ENCODE peak calls at places on chromosome 16, in four cellular contexts. R, P, K and U are unnamed samples. For H3K27me3 and H3K36me3, the result is how much of the 10 kb centered on the place peaks cover.

GRCh38 chr16:72224260-72224768 is 52.4 kb upstream of the PMFBP1 start:
- DNase-seq in R (no peak), P (no peak), K (no peak), U (no peak)

GRCh38 chr16:19005561-19006445 is 22.1 kb downstream of the TMC7 start:
- DNase-seq in R (no peak), P (peak), K (peak), U (no peak)

GRCh38 chr16:59848314-59848713 is 1114.2 kb upstream of the GOT2 start:
- DNase-seq in R (no peak), P (no peak), K (no peak), U (no peak)

GRCh38 chr16:17222756-17223411 is 247.9 kb downstream of the XYLT1 start:
- DNase-seq in R (peak), P (no peak), K (no peak), U (no peak)

GRCh38 chr16:56370185-56370584 is 55.2 kb downstream of the AMFR start:
- DNase-seq in R (no peak), P (no peak), K (no peak), U (no peak)

GRCh38 chr16:81266680-81267095 is 28.2 kb downstream of the BCO1 start:
- DNase-seq in R (no peak), P (no peak), K (peak), U (no peak)

GRCh38 chr16:89326721-89327120 is 109.2 kb downstream of the ZNF778 start:
- DNase-seq in R (no peak), P (no peak), K (no peak), U (no peak)

GRCh38 chr16:14180431-14181059 is 109.4 kb downstream of the MRTFB start:
- DNase-seq in R (no peak), P (no peak), K (no peak), U (no peak)

DNA sequence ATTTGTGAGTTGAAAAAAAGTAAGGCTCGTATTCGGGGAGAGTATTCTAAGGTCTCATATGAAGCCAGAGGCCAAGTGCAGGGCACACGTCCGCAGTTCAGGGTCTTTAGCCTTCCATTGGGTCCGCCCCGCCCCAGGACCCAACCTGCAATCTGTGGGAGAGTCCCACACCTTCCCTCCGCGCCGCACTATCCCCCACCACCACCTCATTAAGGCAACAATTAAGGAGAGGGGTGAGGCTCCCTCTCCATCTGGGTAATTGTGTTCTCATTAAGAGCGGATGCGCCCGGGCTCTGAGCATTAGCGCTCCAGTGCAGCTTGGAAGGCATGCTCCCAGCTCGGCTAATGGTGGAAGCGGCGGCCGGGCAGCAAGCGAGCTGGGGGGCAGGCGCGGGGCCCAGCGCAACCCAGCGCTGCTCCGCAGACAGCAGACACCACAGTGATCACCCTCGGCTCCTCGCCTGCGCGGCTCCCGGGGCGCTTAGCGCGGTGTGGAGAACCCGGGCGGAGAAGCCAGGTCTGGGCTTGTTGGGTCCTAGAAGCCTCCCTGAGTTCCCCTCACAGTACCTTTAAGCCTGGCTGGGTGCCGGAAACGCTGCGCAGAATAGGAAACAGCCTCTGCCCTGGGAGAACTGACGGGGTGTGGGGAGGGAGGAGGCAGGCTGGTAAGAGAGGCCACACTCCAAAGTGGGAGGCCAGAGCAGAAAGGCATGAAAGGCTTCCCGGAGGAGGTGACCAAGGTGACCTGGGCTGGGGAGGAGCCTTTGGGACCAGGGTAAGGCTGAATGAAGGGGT is 6.5 kb downstream of the CBLN1 start:
- DNase-seq in R (no peak), P (no peak), K (no peak), U (no peak)
- H3K27me3 ChIP-seq in R (half or more), P (under half), K (half or more), U (under half)

GRCh38 chr16:69567031-69567680 is 1.4 kb downstream of the NFAT5 start:
- DNase-seq in R (no peak), P (peak), K (no peak), U (no peak)
- TF ChIP-seq CTCF in R (peak), P (peak), K (no peak), U (peak)

DNA sequence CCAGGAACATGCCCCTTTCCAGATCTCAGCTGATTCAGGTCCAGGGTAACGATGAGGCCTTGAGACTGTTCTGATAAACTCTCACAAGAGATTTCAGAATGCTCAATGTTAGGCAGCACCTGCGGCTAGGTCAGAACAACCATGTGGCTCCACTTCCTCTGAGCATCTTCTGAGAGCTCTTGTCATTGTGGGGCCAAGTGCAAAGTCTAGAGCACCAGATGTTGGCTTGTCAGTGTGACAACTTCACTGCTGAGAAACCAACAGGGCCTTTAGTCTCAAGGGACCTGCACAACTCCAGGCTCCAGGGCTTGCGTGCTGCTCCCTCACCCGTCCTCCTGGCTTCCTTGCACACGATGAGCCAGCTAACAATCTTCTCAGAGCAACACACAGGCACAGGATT is 29.0 kb downstream of the FCSK start:
- DNase-seq in R (no peak), P (no peak), K (no peak), U (no peak)
- H3K36me3 ChIP-seq in R (half or more), P (half or more), K (under half), U (under half)

GRCh38 chr16:87652799-87653198 is 50.5 kb downstream of the JPH3 start:
- DNase-seq in R (no peak), P (no peak), K (no peak), U (no peak)
- H3K27me3 ChIP-seq in R (under half), P (half or more), K (under half), U (under half)

DNA sequence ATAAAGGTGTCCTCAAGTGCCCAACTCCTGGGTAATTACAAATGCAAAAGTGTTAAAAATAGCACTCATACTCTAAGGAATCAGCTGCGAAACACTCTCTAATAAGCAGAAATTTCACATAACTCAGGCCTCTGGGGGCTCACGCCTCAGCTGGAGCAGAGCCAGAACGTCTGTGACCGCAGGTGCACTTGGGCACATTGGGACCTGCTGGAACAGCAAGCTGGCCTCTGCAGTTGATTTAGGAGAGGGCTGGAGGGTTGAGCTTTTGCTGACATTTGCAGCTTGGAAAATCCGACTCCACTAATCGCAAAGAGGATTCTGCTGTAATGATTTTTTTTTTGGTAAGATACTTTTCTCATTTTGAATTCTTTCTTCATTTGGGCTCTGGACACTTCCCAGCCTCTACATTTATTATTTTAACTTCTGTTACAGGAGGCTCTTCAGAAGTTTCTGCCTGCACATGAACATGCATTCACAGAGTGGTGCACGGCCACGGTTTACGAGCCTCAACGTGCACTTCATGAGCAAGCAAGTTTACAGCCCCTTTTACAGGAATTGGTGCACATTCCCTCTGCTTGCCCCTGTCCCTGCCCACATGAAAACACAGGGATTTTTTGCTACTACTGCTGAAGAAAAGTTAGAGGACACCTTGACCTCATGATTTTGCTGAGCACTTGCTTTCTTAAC is 4.1 kb upstream of the SNTB2 start:
- DNase-seq in R (no peak), P (no peak), K (peak), U (no peak)
- TF ChIP-seq CTCF in R (no peak), P (peak), K (no peak), U (no peak)

GRCh38 chr16:27486760-27487159 is 63.0 kb downstream of the GTF3C1 start:
- DNase-seq in R (no peak), P (no peak), K (no peak), U (no peak)

GRCh38 chr16:27486344-27486743 is 63.4 kb downstream of the GTF3C1 start:
- DNase-seq in R (no peak), P (no peak), K (no peak), U (no peak)

GRCh38 chr16:27483624-27484023 is 66.1 kb downstream of the GTF3C1 start:
- DNase-seq in R (no peak), P (no peak), K (no peak), U (no peak)

GRCh38 chr16:27485811-27486210 is 63.9 kb downstream of the GTF3C1 start:
- DNase-seq in R (no peak), P (no peak), K (no peak), U (no peak)

GRCh38 chr16:27485126-27485525 is 64.6 kb downstream of the GTF3C1 start:
- DNase-seq in R (no peak), P (no peak), K (no peak), U (no peak)
- H3K36me3 ChIP-seq in R (half or more), P (half or more), K (half or more), U (half or more)

GRCh38 chr16:67685388-67686112 is 18.9 kb downstream of the C16orf86 start:
- DNase-seq in R (no peak), P (no peak), K (no peak), U (no peak)

GRCh38 chr16:67679935-67680897 is 13.6 kb downstream of the C16orf86 start:
- DNase-seq in R (no peak), P (no peak), K (no peak), U (no peak)

GRCh38 chr16:67678354-67679023 is 11.9 kb downstream of the C16orf86 start:
- DNase-seq in R (no peak), P (no peak), K (no peak), U (no peak)

DNA sequence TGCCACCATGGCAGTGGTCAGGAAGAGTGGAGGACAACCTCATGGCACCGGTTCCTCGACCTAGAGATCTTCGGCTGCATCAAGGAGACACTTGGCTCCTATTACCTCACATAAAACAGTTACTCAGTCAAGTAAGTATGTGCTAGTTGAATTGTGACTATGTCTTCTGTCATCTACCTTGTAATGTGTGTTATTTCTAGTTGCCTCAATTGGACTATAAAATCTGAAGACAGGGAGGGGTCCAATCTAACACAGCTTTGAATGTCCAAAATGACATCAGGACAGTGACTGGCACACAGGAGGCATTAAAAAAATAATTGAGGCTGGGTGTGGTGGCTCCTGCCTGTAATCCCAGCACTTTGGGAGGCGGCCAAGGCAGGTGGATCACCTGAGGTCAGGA is 17.2 kb downstream of the C16orf86 start:
- DNase-seq in R (no peak), P (no peak), K (no peak), U (no peak)
- H3K27me3 ChIP-seq in R (under half), P (under half), K (under half), U (under half)

GRCh38 chr16:11218324-11218962 is 37.6 kb downstream of the SOCS1 start:
- DNase-seq in R (no peak), P (peak), K (no peak), U (no peak)
- TF ChIP-seq CTCF in R (peak), P (peak), K (peak), U (peak)